ENCODE peak calls at places on chromosomes 16 and 17, in seven cellular contexts. L is ACHN; V is mucosa of descending colon; S is SHP77; Q is RKO; G is stimulated activated CD8-positive, alpha-beta memory T cell treated with anti-CD3 and anti-CD28 coated beads, Interleukin-15, amount 100 ng/mL, for 24 hours; D is IMR-90. W is an unnamed sample.

GRCh38 chr17:17749025-17749772 is 67.9 kb downstream of the RAI1 start:
- DNase-seq in L (no peak), V (no peak), S (no peak), Q (no peak), G (no peak), D (no peak), W (no peak)

GRCh38 chr17:83013779-83014117 is 65.7 kb upstream of the METRNL start:
- DNase-seq in L (no peak), V (no peak), S (no peak), Q (no peak), G (no peak), D (no peak), W (peak; percentile 17)

GRCh38 chr17:63476857-63477470 is at the start of gene ACE:
- DNase-seq in L (peak; percentile 19), V (peak; percentile 90), S (peak; percentile 47), Q (peak; percentile 71), G (no peak), D (peak; percentile 15), W (peak; percentile 83)

GRCh38 chr17:82076785-82077591 is 11.4 kb upstream of the DUS1L start:
- DNase-seq in L (no peak), V (no peak), S (no peak), Q (peak; percentile 42), G (no peak), D (no peak), W (no peak)

GRCh38 chr16:28255838-28256237 is 36.5 kb upstream of the SBK1 start:
- DNase-seq in L (no peak), V (no peak), S (no peak), Q (no peak), G (no peak), D (no peak), W (no peak)

GRCh38 chr17:60592750-60593149 is 7.2 kb upstream of the PPM1D start:
- DNase-seq in L (no peak), V (no peak), S (no peak), Q (no peak), G (no peak), D (no peak), W (no peak)

GRCh38 chr17:78141437-78142112 is 4.6 kb upstream of the C17orf99 start:
- DNase-seq in L (no peak), V (peak; percentile 49), S (no peak), Q (no peak), G (no peak), D (no peak), W (no peak)

GRCh38 chr16:70438983-70439862 is at the start of gene ST3GAL2:
- DNase-seq in L (peak; percentile 98), V (peak; percentile 94), S (peak; percentile 97), Q (peak; percentile 92), G (peak; percentile 81), D (peak; percentile 89), W (peak; percentile 57)

GRCh38 chr17:1997146-1997586 is 28.0 kb downstream of the RTN4RL1 start:
- DNase-seq in L (peak; percentile 34), V (no peak), S (peak; percentile 64), Q (no peak), G (no peak), D (no peak), W (no peak)

GRCh38 chr16:66431760-66432159 is 4.7 kb downstream of the BEAN1 start:
- DNase-seq in L (no peak), V (no peak), S (no peak), Q (no peak), G (no peak), D (no peak), W (no peak)

GRCh38 chr16:77376358-77376757 is 58.5 kb downstream of the ADAMTS18 start:
- DNase-seq in L (peak; percentile 9), V (no peak), S (no peak), Q (no peak), G (no peak), D (no peak), W (no peak)

GRCh38 chr17:41308251-41308917 is 725 bp downstream of the KRTAP16-1 start:
- DNase-seq in L (no peak), V (peak; percentile 48), S (peak; percentile 2), Q (no peak), G (no peak), D (no peak), W (no peak)

GRCh38 chr17:40071720-40072480 is 9.1 kb downstream of the THRA start:
- DNase-seq in L (no peak), V (peak; percentile 87), S (peak; percentile 64), Q (no peak), G (no peak), D (no peak), W (no peak)

GRCh38 chr17:16872836-16873653 is 98.9 kb downstream of the TNFRSF13B start:
- DNase-seq in L (peak; percentile 51), V (peak; percentile 57), S (peak; percentile 57), Q (peak; percentile 64), G (peak; percentile 30), D (no peak), W (peak; percentile 34)

GRCh38 chr16:74793571-74793970 is 19.0 kb upstream of the FA2H start:
- DNase-seq in L (no peak), V (no peak), S (no peak), Q (no peak), G (no peak), D (no peak), W (no peak)

GRCh38 chr17:77723071-77723908 is 235.2 kb upstream of the TNRC6C start:
- DNase-seq in L (no peak), V (no peak), S (peak; percentile 33), Q (no peak), G (no peak), D (no peak), W (no peak)

GRCh38 chr16:19410435-19411153 is 7.1 kb upstream of the TMC5 start:
- DNase-seq in L (peak; percentile 15), V (peak; percentile 78), S (no peak), Q (peak; percentile 58), G (no peak), D (no peak), W (no peak)

GRCh38 chr17:32523017-32523680 is 36.4 kb downstream of the CDK5R1 start:
- DNase-seq in L (no peak), V (no peak), S (no peak), Q (no peak), G (no peak), D (no peak), W (no peak)

GRCh38 chr17:19867654-19868395 is at the start of gene ULK2:
- DNase-seq in L (peak; percentile 77), V (peak; percentile 76), S (peak; percentile 66), Q (peak; percentile 63), G (peak; percentile 17), D (peak; percentile 69), W (no peak)

GRCh38 chr17:47733414-47734288 is 615 bp downstream of the TBX21 start:
- DNase-seq in L (no peak), V (no peak), S (no peak), Q (no peak), G (no peak), D (no peak), W (no peak)

GRCh38 chr17:17387017-17387416 is 83.8 kb downstream of the NT5M start:
- DNase-seq in L (no peak), V (peak; percentile 60), S (no peak), Q (no peak), G (no peak), D (no peak), W (no peak)

GRCh38 chr16:68267612-68268405 is 3.5 kb downstream of the SLC7A6 start:
- DNase-seq in L (no peak), V (no peak), S (no peak), Q (no peak), G (no peak), D (no peak), W (no peak)

GRCh38 chr17:64118452-64118979 is 11.4 kb downstream of the ERN1 start:
- DNase-seq in L (no peak), V (no peak), S (peak; percentile 12), Q (no peak), G (no peak), D (no peak), W (no peak)

GRCh38 chr17:80694992-80695912 is 150.6 kb downstream of the RPTOR start:
- DNase-seq in L (no peak), V (no peak), S (peak; percentile 66), Q (no peak), G (no peak), D (no peak), W (no peak)

GRCh38 chr16:855471-855870 is 54.9 kb upstream of the GNG13 start:
- DNase-seq in L (no peak), V (no peak), S (no peak), Q (no peak), G (no peak), D (no peak), W (no peak)

GRCh38 chr16:56657555-56658430 is at the start of gene MT1F:
- DNase-seq in L (peak; percentile 89), V (peak; percentile 96), S (no peak), Q (peak; percentile 62), G (peak; percentile 53), D (peak; percentile 28), W (peak; percentile 26)

GRCh38 chr16:46949216-46949892 is 24.1 kb downstream of the DNAJA2 start:
- DNase-seq in L (no peak), V (no peak), S (no peak), Q (no peak), G (no peak), D (no peak), W (no peak)

GRCh38 chr17:54466875-54467274 is 433.8 kb upstream of the TOM1L1 start:
- DNase-seq in L (no peak), V (no peak), S (no peak), Q (no peak), G (no peak), D (no peak), W (no peak)

GRCh38 chr17:47736501-47737211 is 3.6 kb downstream of the TBX21 start:
- DNase-seq in L (no peak), V (no peak), S (no peak), Q (no peak), G (no peak), D (no peak), W (no peak)

GRCh38 chr16:22346463-22346862 is 28.0 kb downstream of the CDR2 start:
- DNase-seq in L (no peak), V (no peak), S (no peak), Q (no peak), G (no peak), D (no peak), W (no peak)

GRCh38 chr16:4679854-4680636 is 13.3 kb upstream of the NUDT16L1 start:
- DNase-seq in L (no peak), V (peak; percentile 86), S (no peak), Q (no peak), G (no peak), D (peak; percentile 67), W (no peak)

GRCh38 chr16:50599494-50599893 is 51.3 kb downstream of the NKD1 start:
- DNase-seq in L (no peak), V (no peak), S (no peak), Q (no peak), G (no peak), D (no peak), W (no peak)

GRCh38 chr16:4435668-4436067 is 10.0 kb downstream of the DNAJA3 start:
- DNase-seq in L (no peak), V (no peak), S (no peak), Q (no peak), G (no peak), D (peak; percentile 78), W (no peak)

GRCh38 chr16:18829221-18829620 is 27.9 kb upstream of the ARL6IP1 start:
- DNase-seq in L (no peak), V (no peak), S (no peak), Q (no peak), G (no peak), D (no peak), W (no peak)

GRCh38 chr16:86285421-86285820 is 224.9 kb upstream of the FOXF1 start:
- DNase-seq in L (no peak), V (no peak), S (no peak), Q (no peak), G (no peak), D (no peak), W (no peak)

GRCh38 chr17:67867591-67867990 is 42.3 kb downstream of the BPTF start:
- DNase-seq in L (no peak), V (no peak), S (no peak), Q (no peak), G (no peak), D (no peak), W (no peak)

GRCh38 chr17:76905036-76905435 is 36.8 kb downstream of the MGAT5B start:
- DNase-seq in L (no peak), V (no peak), S (no peak), Q (no peak), G (no peak), D (no peak), W (no peak)

GRCh38 chr17:43832168-43832975 is 574 bp downstream of the MPP3 start:
- DNase-seq in L (peak; percentile 84), V (peak; percentile 76), S (no peak), Q (peak; percentile 86), G (no peak), D (peak; percentile 69), W (peak; percentile 72)

W was measured in D721Med.